ENCODE peak calls at places on chromosomes 16 and 17, in eight cellular contexts. One of them, this sample, is unnamed. For H3K4me1, the result is how much of the 10 kb centered on the place peaks cover.

GRCh38 chr17:69060835-69061234 is at the start of gene ABCA9:
- DNase-seq in adrenal gland: no peak
- DNase-seq in H1: no peak
- DNase-seq in gastrocnemius medialis: peak
- DNase-seq in heart right ventricle: no peak
- DNase-seq in GM23248: peak
- DNase-seq in body of pancreas: peak
- DNase-seq in left lung: no peak
- DNase-seq in this sample: no peak

GRCh38 chr17:35414247-35414646 is 18.1 kb downstream of the SLFN12 start:
- DNase-seq in adrenal gland: no peak
- DNase-seq in H1: no peak
- DNase-seq in gastrocnemius medialis: no peak
- DNase-seq in heart right ventricle: no peak
- DNase-seq in GM23248: no peak
- DNase-seq in body of pancreas: no peak
- DNase-seq in left lung: no peak
- DNase-seq in this sample: no peak

GRCh38 chr16:49608095-49608494 is 234.5 kb downstream of the C16orf78 start:
- DNase-seq in adrenal gland: no peak
- DNase-seq in H1: peak
- DNase-seq in gastrocnemius medialis: no peak
- DNase-seq in heart right ventricle: no peak
- DNase-seq in GM23248: no peak
- DNase-seq in body of pancreas: no peak
- DNase-seq in left lung: no peak
- DNase-seq in this sample: no peak

GRCh38 chr17:35774499-35774898 is 13.8 kb downstream of the C17orf50 start:
- DNase-seq in adrenal gland: peak
- DNase-seq in H1: no peak
- DNase-seq in gastrocnemius medialis: no peak
- DNase-seq in heart right ventricle: peak
- DNase-seq in GM23248: peak
- DNase-seq in body of pancreas: no peak
- DNase-seq in left lung: peak
- DNase-seq in this sample: no peak

GRCh38 chr17:14919049-14919545 is 346.0 kb downstream of the PMP22 start:
- DNase-seq in adrenal gland: no peak
- DNase-seq in H1: no peak
- DNase-seq in gastrocnemius medialis: no peak
- DNase-seq in heart right ventricle: no peak
- DNase-seq in GM23248: no peak
- DNase-seq in body of pancreas: no peak
- DNase-seq in left lung: no peak
- DNase-seq in this sample: no peak

GRCh38 chr17:46088595-46088994 is 89.5 kb downstream of the STH start:
- DNase-seq in adrenal gland: no peak
- DNase-seq in H1: no peak
- DNase-seq in gastrocnemius medialis: no peak
- DNase-seq in heart right ventricle: no peak
- DNase-seq in GM23248: no peak
- DNase-seq in body of pancreas: no peak
- DNase-seq in left lung: no peak
- DNase-seq in this sample: no peak

GRCh38 chr17:39648876-39649430 is 12.0 kb downstream of the STARD3 start:
- DNase-seq in adrenal gland: no peak
- DNase-seq in H1: no peak
- DNase-seq in gastrocnemius medialis: no peak
- DNase-seq in heart right ventricle: no peak
- DNase-seq in GM23248: no peak
- DNase-seq in body of pancreas: no peak
- DNase-seq in left lung: no peak
- DNase-seq in this sample: no peak

GRCh38 chr16:20675488-20676267 is 21.8 kb downstream of the ACSM1 start:
- DNase-seq in adrenal gland: no peak
- DNase-seq in H1: peak
- DNase-seq in gastrocnemius medialis: no peak
- DNase-seq in heart right ventricle: no peak
- DNase-seq in GM23248: peak
- DNase-seq in body of pancreas: peak
- DNase-seq in left lung: peak
- DNase-seq in this sample: peak

GRCh38 chr16:53415504-53415903 is 18.8 kb upstream of the RBL2 start:
- DNase-seq in adrenal gland: no peak
- DNase-seq in H1: no peak
- DNase-seq in gastrocnemius medialis: no peak
- DNase-seq in heart right ventricle: no peak
- DNase-seq in GM23248: no peak
- DNase-seq in body of pancreas: no peak
- DNase-seq in left lung: no peak
- DNase-seq in this sample: no peak

GRCh38 chr16:86118467-86119307 is 219.7 kb downstream of the IRF8 start:
- DNase-seq in adrenal gland: no peak
- DNase-seq in H1: no peak
- DNase-seq in gastrocnemius medialis: no peak
- DNase-seq in heart right ventricle: no peak
- DNase-seq in GM23248: peak
- DNase-seq in body of pancreas: peak
- DNase-seq in left lung: no peak
- DNase-seq in this sample: no peak

GRCh38 chr17:2156666-2157065 is 101.8 kb downstream of the HIC1 start:
- DNase-seq in adrenal gland: no peak
- DNase-seq in H1: no peak
- DNase-seq in gastrocnemius medialis: no peak
- DNase-seq in heart right ventricle: no peak
- DNase-seq in GM23248: no peak
- DNase-seq in body of pancreas: no peak
- DNase-seq in left lung: no peak
- DNase-seq in this sample: no peak

GRCh38 chr16:53498984-53499383 is 4.0 kb downstream of the AKTIP start:
- DNase-seq in adrenal gland: no peak
- DNase-seq in H1: no peak
- DNase-seq in gastrocnemius medialis: no peak
- DNase-seq in heart right ventricle: no peak
- DNase-seq in GM23248: no peak
- DNase-seq in body of pancreas: no peak
- DNase-seq in left lung: no peak
- DNase-seq in this sample: no peak

GRCh38 chr16:49620868-49621239 is 235.1 kb downstream of the ZNF423 start:
- DNase-seq in adrenal gland: peak
- DNase-seq in H1: no peak
- DNase-seq in gastrocnemius medialis: no peak
- DNase-seq in heart right ventricle: no peak
- DNase-seq in GM23248: no peak
- DNase-seq in body of pancreas: no peak
- DNase-seq in left lung: no peak
- DNase-seq in this sample: no peak

GRCh38 chr17:78774456-78774855 is 7.6 kb downstream of the CYTH1 start:
- DNase-seq in adrenal gland: no peak
- DNase-seq in H1: no peak
- DNase-seq in gastrocnemius medialis: no peak
- DNase-seq in heart right ventricle: no peak
- DNase-seq in GM23248: peak
- DNase-seq in body of pancreas: no peak
- DNase-seq in left lung: no peak
- DNase-seq in this sample: no peak

GRCh38 chr17:76022285-76022684 is 4.8 kb downstream of the EVPL start:
- DNase-seq in adrenal gland: no peak
- DNase-seq in H1: no peak
- DNase-seq in gastrocnemius medialis: no peak
- DNase-seq in heart right ventricle: no peak
- DNase-seq in GM23248: no peak
- DNase-seq in body of pancreas: no peak
- DNase-seq in left lung: no peak
- DNase-seq in this sample: no peak

GRCh38 chr17:39027440-39028035 is 60.3 kb upstream of the FBXO47 start:
- DNase-seq in adrenal gland: no peak
- DNase-seq in H1: no peak
- DNase-seq in gastrocnemius medialis: no peak
- DNase-seq in heart right ventricle: no peak
- DNase-seq in GM23248: no peak
- DNase-seq in body of pancreas: no peak
- DNase-seq in left lung: no peak
- DNase-seq in this sample: no peak

GRCh38 chr17:81116704-81117103 is 48.6 kb upstream of the PVALEF start:
- DNase-seq in adrenal gland: no peak
- DNase-seq in H1: no peak
- DNase-seq in gastrocnemius medialis: no peak
- DNase-seq in heart right ventricle: no peak
- DNase-seq in GM23248: no peak
- DNase-seq in body of pancreas: no peak
- DNase-seq in left lung: no peak
- DNase-seq in this sample: no peak

GRCh38 chr16:24273511-24273910 is 17.4 kb downstream of the CACNG3 start:
- DNase-seq in adrenal gland: no peak
- DNase-seq in H1: no peak
- DNase-seq in gastrocnemius medialis: no peak
- DNase-seq in heart right ventricle: no peak
- DNase-seq in GM23248: peak
- DNase-seq in body of pancreas: no peak
- DNase-seq in left lung: no peak
- DNase-seq in this sample: no peak

DNA sequence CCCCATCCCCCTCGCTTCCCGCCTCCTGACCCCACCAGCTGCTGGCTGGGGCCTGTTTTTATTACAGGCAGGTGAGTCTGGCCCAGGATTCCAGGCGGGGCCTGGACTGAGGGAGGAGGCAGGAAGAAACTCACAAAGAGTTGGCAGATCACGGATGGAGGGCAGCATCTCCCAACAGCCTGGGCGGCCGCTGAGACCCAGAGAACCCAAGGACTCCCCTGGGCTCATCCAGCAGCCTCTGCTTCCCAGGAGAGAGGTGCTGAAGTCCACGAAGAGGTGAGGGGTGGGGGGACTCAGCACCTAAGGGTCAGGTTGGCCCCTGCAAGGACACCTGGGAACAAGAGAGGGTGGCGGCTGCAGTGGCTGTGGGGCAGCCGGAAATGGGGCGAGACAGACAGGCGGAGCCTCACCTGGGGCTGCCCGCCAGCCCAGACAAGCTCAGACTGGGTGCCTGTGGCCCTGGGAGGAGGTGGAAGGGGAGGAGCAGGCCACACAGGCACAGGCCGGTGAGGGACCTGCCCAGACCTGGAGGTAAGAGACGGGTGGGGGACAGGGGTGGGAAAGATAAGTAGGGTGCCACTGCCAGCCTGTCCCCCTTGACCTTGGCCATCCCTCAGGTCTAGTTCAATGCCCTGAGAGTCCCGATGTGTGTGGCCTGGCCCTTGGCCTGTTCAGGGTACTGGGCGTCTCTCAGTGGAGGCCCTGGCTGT is 8.7 kb upstream of the ADGRG1 start:
- DNase-seq in adrenal gland: peak
- DNase-seq in H1: peak
- DNase-seq in gastrocnemius medialis: no peak
- DNase-seq in heart right ventricle: no peak
- DNase-seq in GM23248: no peak
- DNase-seq in body of pancreas: peak
- DNase-seq in left lung: peak
- DNase-seq in this sample: no peak
- H3K4me1 ChIP-seq in adrenal gland: under half
- H3K4me1 ChIP-seq in H1: under half
- H3K4me1 ChIP-seq in gastrocnemius medialis: under half
- H3K4me1 ChIP-seq in heart right ventricle: under half
- H3K4me1 ChIP-seq in GM23248: under half
- H3K4me1 ChIP-seq in body of pancreas: half or more
- H3K4me1 ChIP-seq in left lung: under half
- H3K4me1 ChIP-seq in this sample: under half

DNA sequence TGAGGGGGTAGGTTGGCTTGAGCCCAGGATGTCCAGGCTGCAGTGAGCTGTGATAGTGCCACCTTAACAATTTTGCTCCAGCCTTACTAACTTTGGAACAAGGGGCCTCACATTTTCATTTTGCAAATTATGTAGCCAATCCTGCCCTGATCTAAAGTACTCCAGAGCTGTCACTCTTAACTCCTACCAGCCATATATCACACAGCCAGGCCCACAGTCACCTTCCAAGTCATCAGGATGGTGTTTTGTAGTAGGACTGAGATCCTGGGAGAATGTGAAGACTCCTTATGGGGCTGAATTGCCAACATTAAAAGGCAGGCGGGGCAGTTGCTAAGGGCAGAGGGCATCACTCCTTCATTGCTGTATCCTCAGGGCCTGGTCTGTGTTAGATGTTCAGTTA is 243.0 kb downstream of the MRTFB start:
- DNase-seq in adrenal gland: no peak
- DNase-seq in H1: no peak
- DNase-seq in gastrocnemius medialis: no peak
- DNase-seq in heart right ventricle: no peak
- DNase-seq in GM23248: no peak
- DNase-seq in body of pancreas: no peak
- DNase-seq in left lung: no peak
- DNase-seq in this sample: no peak
- H3K27ac ChIP-seq in adrenal gland: no peak
- H3K27ac ChIP-seq in H1: no peak
- H3K27ac ChIP-seq in gastrocnemius medialis: peak
- H3K27ac ChIP-seq in heart right ventricle: no peak
- H3K27ac ChIP-seq in GM23248: no peak
- H3K27ac ChIP-seq in body of pancreas: no peak
- H3K27ac ChIP-seq in left lung: no peak
- H3K27ac ChIP-seq in this sample: no peak

GRCh38 chr17:48231995-48232729 is 124.6 kb downstream of the SNX11 start:
- DNase-seq in adrenal gland: no peak
- DNase-seq in H1: no peak
- DNase-seq in gastrocnemius medialis: no peak
- DNase-seq in heart right ventricle: no peak
- DNase-seq in GM23248: no peak
- DNase-seq in body of pancreas: no peak
- DNase-seq in left lung: no peak
- DNase-seq in this sample: no peak
- H3K4me1 ChIP-seq in adrenal gland: under half
- H3K4me1 ChIP-seq in H1: under half
- H3K4me1 ChIP-seq in gastrocnemius medialis: under half
- H3K4me1 ChIP-seq in heart right ventricle: under half
- H3K4me1 ChIP-seq in GM23248: under half
- H3K4me1 ChIP-seq in body of pancreas: under half
- H3K4me1 ChIP-seq in left lung: under half
- H3K4me1 ChIP-seq in this sample: under half

DNA sequence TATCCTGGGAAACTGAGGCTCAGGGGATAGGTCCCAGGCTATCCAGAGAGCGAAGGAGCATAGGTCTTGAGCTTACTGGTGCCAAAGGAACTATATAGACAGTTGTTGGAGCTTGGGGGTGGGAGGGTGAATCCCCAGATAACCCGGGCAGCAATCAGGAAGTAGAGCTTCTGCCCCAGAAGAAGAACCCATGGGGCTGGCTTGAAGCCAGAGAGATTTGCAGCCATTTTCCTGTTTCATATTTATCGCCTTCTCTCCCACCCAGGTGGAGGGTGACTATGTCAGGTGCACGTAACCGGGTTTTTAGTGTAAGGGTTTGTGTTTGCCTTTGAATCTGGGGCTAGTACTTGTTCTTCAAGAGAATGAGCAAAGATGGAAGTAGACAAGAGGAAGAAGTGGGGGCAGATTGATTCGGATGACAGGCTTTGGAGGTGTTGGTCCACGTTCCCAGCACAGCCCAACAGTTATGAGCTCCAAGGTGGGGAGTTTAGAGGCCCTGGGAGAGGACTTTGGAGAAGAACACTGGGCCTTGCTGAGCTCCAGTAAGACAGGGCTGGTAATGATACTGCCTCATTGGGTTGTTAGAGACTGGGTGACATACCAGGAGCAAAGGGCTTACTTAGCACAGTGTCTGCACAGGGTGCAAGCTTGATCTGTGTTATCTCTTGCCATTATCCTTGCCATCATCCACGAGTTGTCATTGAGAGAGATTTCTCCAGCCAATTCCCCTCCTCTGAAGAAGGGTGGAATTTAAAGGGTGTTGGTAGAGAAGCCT is 145.6 kb downstream of the CCDC182 start:
- DNase-seq in adrenal gland: no peak
- DNase-seq in H1: no peak
- DNase-seq in gastrocnemius medialis: no peak
- DNase-seq in heart right ventricle: no peak
- DNase-seq in GM23248: no peak
- DNase-seq in body of pancreas: no peak
- DNase-seq in left lung: no peak
- DNase-seq in this sample: no peak
- H3K27ac ChIP-seq in adrenal gland: peak
- H3K27ac ChIP-seq in H1: no peak
- H3K27ac ChIP-seq in gastrocnemius medialis: peak
- H3K27ac ChIP-seq in heart right ventricle: no peak
- H3K27ac ChIP-seq in GM23248: no peak
- H3K27ac ChIP-seq in body of pancreas: no peak
- H3K27ac ChIP-seq in left lung: no peak
- H3K27ac ChIP-seq in this sample: no peak

This sample was measured in SJCRH30.